ENCODE peak calls at places on chromosomes 5 and 9, in five cellular contexts. One of them, this sample, is unnamed.

GRCh38 chr5:170120576-170120975 is 14.9 kb downstream of the FOXI1 start:
- DNase-seq in T-helper 2 cell: no peak
- DNase-seq in posterior vena cava: no peak
- DNase-seq in testis: no peak
- DNase-seq in breast epithelium: no peak
- DNase-seq in this sample: no peak

GRCh38 chr9:33506626-33507370 is 17.3 kb upstream of the ANKRD18B start:
- DNase-seq in T-helper 2 cell: no peak
- DNase-seq in posterior vena cava: no peak
- DNase-seq in testis: peak
- DNase-seq in breast epithelium: no peak
- DNase-seq in this sample: no peak

GRCh38 chr5:124397290-124397689 is 349.1 kb downstream of the ZNF608 start:
- DNase-seq in T-helper 2 cell: no peak
- DNase-seq in posterior vena cava: no peak
- DNase-seq in testis: no peak
- DNase-seq in breast epithelium: no peak
- DNase-seq in this sample: no peak

GRCh38 chr5:33343661-33344327 is 97.0 kb upstream of the TARS1 start:
- DNase-seq in T-helper 2 cell: no peak
- DNase-seq in posterior vena cava: no peak
- DNase-seq in testis: no peak
- DNase-seq in breast epithelium: no peak
- DNase-seq in this sample: no peak

GRCh38 chr5:37814699-37815098 is 25.1 kb downstream of the GDNF start:
- DNase-seq in T-helper 2 cell: no peak
- DNase-seq in posterior vena cava: no peak
- DNase-seq in testis: no peak
- DNase-seq in breast epithelium: no peak
- DNase-seq in this sample: no peak

GRCh38 chr9:107488400-107489143 is 997 bp downstream of the KLF4 start:
- DNase-seq in T-helper 2 cell: no peak
- DNase-seq in posterior vena cava: peak
- DNase-seq in testis: peak
- DNase-seq in breast epithelium: peak
- DNase-seq in this sample: peak

GRCh38 chr5:32767948-32768427 is 56.9 kb downstream of the NPR3 start:
- DNase-seq in T-helper 2 cell: no peak
- DNase-seq in posterior vena cava: no peak
- DNase-seq in testis: no peak
- DNase-seq in breast epithelium: no peak
- DNase-seq in this sample: no peak

GRCh38 chr5:135916638-135917263 is 21.1 kb upstream of the IL9 start:
- DNase-seq in T-helper 2 cell: no peak
- DNase-seq in posterior vena cava: no peak
- DNase-seq in testis: no peak
- DNase-seq in breast epithelium: no peak
- DNase-seq in this sample: no peak

GRCh38 chr5:139637438-139638089 is 10.6 kb upstream of the CXXC5 start:
- DNase-seq in T-helper 2 cell: peak
- DNase-seq in posterior vena cava: peak
- DNase-seq in testis: peak
- DNase-seq in breast epithelium: peak
- DNase-seq in this sample: peak

GRCh38 chr5:171599396-171599795 is 179.9 kb downstream of the FGF18 start:
- DNase-seq in T-helper 2 cell: no peak
- DNase-seq in posterior vena cava: no peak
- DNase-seq in testis: no peak
- DNase-seq in breast epithelium: no peak
- DNase-seq in this sample: peak

GRCh38 chr5:97550164-97550563 is 367.1 kb upstream of the RIOK2 start:
- DNase-seq in T-helper 2 cell: no peak
- DNase-seq in posterior vena cava: no peak
- DNase-seq in testis: no peak
- DNase-seq in breast epithelium: no peak
- DNase-seq in this sample: no peak

GRCh38 chr5:109725135-109725534 is 35.4 kb downstream of the MAN2A1 start:
- DNase-seq in T-helper 2 cell: no peak
- DNase-seq in posterior vena cava: no peak
- DNase-seq in testis: no peak
- DNase-seq in breast epithelium: no peak
- DNase-seq in this sample: no peak

GRCh38 chr5:16461782-16462181 is 3.8 kb downstream of the ZNF622 start:
- DNase-seq in T-helper 2 cell: no peak
- DNase-seq in posterior vena cava: no peak
- DNase-seq in testis: no peak
- DNase-seq in breast epithelium: no peak
- DNase-seq in this sample: no peak

GRCh38 chr9:128555180-128555721 is 2.9 kb downstream of the SPTAN1 start:
- DNase-seq in T-helper 2 cell: no peak
- DNase-seq in posterior vena cava: no peak
- DNase-seq in testis: no peak
- DNase-seq in breast epithelium: no peak
- DNase-seq in this sample: no peak